ENCODE peak calls at places on chromosome 4, in six cellular contexts. G is M059J; O is activated CD8-positive, alpha-beta T cell treated with anti-CD3 and anti-CD28 coated beads, Interleukin-2, amount 10 ng/mL, durations not matched to agents 7 days and 5 days; V is heart right ventricle; K is effector CD4-positive, alpha-beta T cell; T is NCI-H1092 treated with DMSO at 0.1 percent for 48 hours. Q is an unnamed sample.

GRCh38 chr4:177128306-177128705 is 181.4 kb upstream of the NEIL3 start:
- DNase-seq in T (no peak), V (no peak), K (no peak), O (no peak), G (peak), Q (peak)

GRCh38 chr4:179569549-179569948 is 2127.3 kb upstream of the AGA start:
- DNase-seq in G (no peak), K (no peak), T (no peak), V (no peak), O (no peak), Q (no peak)

GRCh38 chr4:26342328-26343040 is 21.7 kb downstream of the RBPJ start:
- DNase-seq in O (no peak), G (peak), K (no peak), T (no peak), V (no peak), Q (peak)

GRCh38 chr4:125714845-125715244 is 400.1 kb downstream of the FAT4 start:
- DNase-seq in T (no peak), O (no peak), G (no peak), V (no peak), K (no peak), Q (no peak)

GRCh38 chr4:120215350-120215749 is 148.7 kb upstream of the MAD2L1 start:
- DNase-seq in K (no peak), O (no peak), V (no peak), T (no peak), G (no peak), Q (no peak)

GRCh38 chr4:176782794-176783193 is 9.9 kb downstream of the VEGFC start:
- DNase-seq in K (no peak), V (no peak), O (no peak), G (peak), T (no peak), Q (no peak)

GRCh38 chr4:44988011-44988410 is 261.7 kb upstream of the GNPDA2 start:
- DNase-seq in K (no peak), V (no peak), G (no peak), T (no peak), O (no peak), Q (no peak)

GRCh38 chr4:169815606-169816005 is 57.9 kb upstream of the HPF1 start:
- DNase-seq in G (peak), V (no peak), T (no peak), O (no peak), K (no peak), Q (peak)

GRCh38 chr4:97081951-97082350 is 1061.3 kb downstream of the STPG2 start:
- DNase-seq in G (no peak), V (no peak), T (no peak), K (no peak), O (no peak), Q (no peak)

GRCh38 chr4:88623097-88623496 is 30.8 kb downstream of the HERC3 start:
- DNase-seq in T (no peak), G (peak), O (no peak), V (no peak), K (no peak), Q (peak)

GRCh38 chr4:189514209-189514608 is 426.5 kb upstream of the FRG1 start:
- DNase-seq in T (no peak), O (no peak), K (no peak), G (no peak), V (no peak), Q (no peak)

GRCh38 chr4:101282076-101282844 is 65.1 kb downstream of the PPP3CA start:
- DNase-seq in K (no peak), G (no peak), O (peak), V (no peak), T (no peak), Q (no peak)

GRCh38 chr4:41418444-41418843 is 119.5 kb upstream of the LIMCH1 start:
- DNase-seq in O (no peak), T (no peak), G (peak), K (no peak), V (peak), Q (peak)

GRCh38 chr4:6498511-6499240 is 26.3 kb upstream of the PPP2R2C start:
- DNase-seq in T (no peak), O (no peak), G (no peak), K (no peak), V (no peak), Q (no peak)

GRCh38 chr4:24559889-24560288 is 24.5 kb downstream of the DHX15 start:
- DNase-seq in T (no peak), O (no peak), V (no peak), K (no peak), G (no peak), Q (no peak)

GRCh38 chr4:95601342-95601741 is 52.6 kb upstream of the UNC5C start:
- DNase-seq in O (no peak), T (no peak), V (no peak), K (no peak), G (no peak), Q (no peak)

GRCh38 chr4:140789752-140790151 is 33.6 kb upstream of the TBC1D9 start:
- DNase-seq in K (no peak), T (no peak), G (peak), O (no peak), V (no peak), Q (peak)

GRCh38 chr4:110550260-110550659 is 72.6 kb downstream of the PITX2 start:
- DNase-seq in G (peak), V (no peak), O (no peak), K (no peak), T (no peak), Q (peak)

GRCh38 chr4:79588679-79589078 is 180.7 kb upstream of the GK2 start:
- DNase-seq in V (no peak), T (no peak), O (no peak), K (no peak), G (no peak), Q (no peak)

GRCh38 chr4:114926508-114926907 is 186.9 kb downstream of the NDST4 start:
- DNase-seq in G (no peak), O (no peak), V (no peak), T (no peak), K (no peak), Q (no peak)

GRCh38 chr4:169256101-169256612 is 14.6 kb downstream of the SH3RF1 start:
- DNase-seq in G (peak), O (no peak), T (no peak), V (no peak), K (no peak), Q (peak)

Q was measured in HT1080.